ENCODE peak calls at places on chromosomes 3 and 15, in five cellular contexts. Q is GM23338, J is mucosa of descending colon, T is IMR-90, D is pancreas. N is an unnamed sample.

GRCh38 chr3:63390831-63391230 is 112.7 kb downstream of the SYNPR start:
- DNase-seq in D (no peak), Q (no peak), J (no peak), T (no peak), N (no peak)

GRCh38 chr3:194013928-194014327 is 122.0 kb upstream of the HES1 start:
- DNase-seq in J (no peak), D (no peak), Q (no peak), T (no peak), N (no peak)

GRCh38 chr3:46663611-46664135 is 29.8 kb downstream of the ALS2CL start:
- DNase-seq in J (no peak), D (no peak), T (peak; percentile 46), Q (peak; percentile 56), N (no peak)

GRCh38 chr3:194148383-194148782 is 12.4 kb downstream of the HES1 start:
- DNase-seq in J (peak; percentile 63), D (no peak), T (peak; percentile 34), Q (no peak), N (peak; percentile 34)

GRCh38 chr3:178841011-178841410 is 230.6 kb downstream of the ZMAT3 start:
- DNase-seq in Q (no peak), T (no peak), D (no peak), J (no peak), N (no peak)

GRCh38 chr15:29656636-29657475 is 165.4 kb downstream of the TJP1 start:
- DNase-seq in T (no peak), Q (peak; percentile 92), D (no peak), J (no peak), N (no peak)

GRCh38 chr3:14915636-14916222 is 31.7 kb upstream of the NR2C2 start:
- DNase-seq in Q (no peak), T (no peak), D (no peak), J (peak; percentile 47), N (no peak)

GRCh38 chr3:63911395-63911900 is 735 bp downstream of the SCAANT1 start:
- DNase-seq in T (no peak), J (no peak), D (no peak), Q (no peak), N (no peak)

GRCh38 chr3:46670000-46670890 is 23.2 kb downstream of the ALS2CL start:
- DNase-seq in D (peak; percentile 5), T (no peak), J (no peak), Q (no peak), N (no peak)

GRCh38 chr3:46656778-46657556 is 36.5 kb downstream of the ALS2CL start:
- DNase-seq in D (no peak), Q (no peak), J (no peak), T (no peak), N (no peak)

GRCh38 chr15:100457201-100457600 is 71.5 kb downstream of the CERS3 start:
- DNase-seq in Q (peak; percentile 54), J (no peak), T (peak; percentile 21), D (no peak), N (no peak)

GRCh38 chr15:58551764-58552504 is 120.1 kb downstream of the LIPC start:
- DNase-seq in D (no peak), Q (peak; percentile 47), T (peak; percentile 96), J (peak; percentile 80), N (no peak)

GRCh38 chr3:71817262-71817661 is 32.3 kb upstream of the PROK2 start:
- DNase-seq in Q (peak; percentile 57), J (no peak), D (no peak), T (no peak), N (no peak)

GRCh38 chr3:52528596-52529375 is 4.9 kb downstream of the NT5DC2 start:
- DNase-seq in J (no peak), D (no peak), Q (no peak), T (no peak), N (peak; percentile 19)

GRCh38 chr15:61197187-61197586 is 31.9 kb downstream of the RORA start:
- DNase-seq in Q (no peak), D (no peak), T (no peak), J (no peak), N (no peak)

GRCh38 chr3:1848935-1849334 is 249.7 kb upstream of the CNTN4 start:
- DNase-seq in T (no peak), D (no peak), J (no peak), Q (no peak), N (no peak)

GRCh38 chr15:81813215-81813614 is 232.6 kb downstream of the MEX3B start:
- DNase-seq in Q (peak; percentile 85), D (no peak), J (no peak), T (no peak), N (no peak)
- TF ChIP-seq CTCF in Q (peak; percentile 70), D (no peak), J (no peak), T (peak; percentile 25), N (no peak)

GRCh38 chr3:13648060-13648743 is 99.3 kb downstream of the FBLN2 start:
- DNase-seq in D (peak; percentile 89), J (peak; percentile 87), T (peak; percentile 73), Q (peak; percentile 93), N (peak; percentile 88)

GRCh38 chr3:13648744-13649096 is 99.8 kb downstream of the FBLN2 start:
- DNase-seq in D (no peak), Q (no peak), J (no peak), T (no peak), N (no peak)

GRCh38 chr3:13651057-13651400 is 102.1 kb downstream of the FBLN2 start:
- DNase-seq in T (no peak), J (no peak), Q (no peak), D (no peak), N (no peak)

GRCh38 chr3:13651775-13652428 is 103.0 kb downstream of the FBLN2 start:
- DNase-seq in T (no peak), D (no peak), Q (no peak), J (no peak), N (no peak)

GRCh38 chr3:13650210-13651056 is 101.5 kb downstream of the FBLN2 start:
- DNase-seq in Q (peak; percentile 90), J (peak; percentile 80), T (peak; percentile 55), D (peak; percentile 78), N (peak; percentile 83)
- H3K4me3 ChIP-seq in Q (peak overlapping the region; percentile 35), J (no peak overlapping the region), T (no peak overlapping the region), D (no peak overlapping the region), N (no peak overlapping the region)

DNA sequence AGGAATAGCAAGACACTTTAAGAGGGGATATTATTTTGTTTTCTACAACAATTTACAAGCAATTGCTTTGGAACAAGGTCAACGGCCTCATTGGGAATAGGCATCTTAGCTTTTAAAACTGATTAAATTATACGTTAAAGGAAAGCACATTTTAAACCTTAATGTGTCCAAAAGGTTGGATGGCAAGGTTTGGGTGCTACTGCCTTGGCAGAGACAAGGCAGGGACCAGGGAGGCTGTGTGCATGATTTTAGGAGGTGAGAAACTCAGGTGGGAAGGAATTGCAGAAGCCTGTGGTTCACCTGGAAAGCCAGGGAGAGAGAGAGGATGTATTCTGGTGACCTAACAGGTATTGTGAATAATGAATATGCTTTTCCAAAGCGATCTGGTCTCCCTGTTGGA is 54.3 kb downstream of the TGFBR2 start:
- DNase-seq in T (no peak), D (no peak), Q (no peak), J (no peak), N (no peak)
- H3K4me1 ChIP-seq in T (peaks cover 24% of the 10 kb centered on the region), D (no peaks in the 10 kb centered on the region), Q (peaks cover 61% of the 10 kb centered on the region), J (peaks cover 11% of the 10 kb centered on the region), N (peaks cover 72% of the 10 kb centered on the region)

DNA sequence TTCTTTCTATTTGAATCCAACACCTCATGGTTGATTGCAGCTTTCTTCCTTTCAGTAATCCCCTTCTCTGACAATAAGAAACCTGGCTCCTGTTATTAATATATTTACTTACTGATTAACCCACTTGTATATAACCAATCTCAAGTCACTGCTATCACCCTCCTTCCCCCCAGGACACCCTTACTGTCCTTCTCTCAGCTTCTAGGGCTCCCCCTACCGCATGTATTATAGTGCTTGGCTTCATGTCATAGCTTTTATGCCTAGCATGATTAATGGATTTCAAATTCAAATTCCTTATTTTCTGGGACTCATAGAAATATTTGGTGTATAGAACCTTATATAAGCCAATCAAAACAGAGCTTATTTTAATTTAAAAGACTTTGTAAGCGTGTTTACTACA is 75.7 kb upstream of the BNIP2 start:
- DNase-seq in Q (no peak), D (no peak), J (no peak), T (no peak), N (no peak)
- TF ChIP-seq CTCF in Q (peak; percentile 46), D (no peak), J (no peak), T (no peak), N (no peak)

DNA sequence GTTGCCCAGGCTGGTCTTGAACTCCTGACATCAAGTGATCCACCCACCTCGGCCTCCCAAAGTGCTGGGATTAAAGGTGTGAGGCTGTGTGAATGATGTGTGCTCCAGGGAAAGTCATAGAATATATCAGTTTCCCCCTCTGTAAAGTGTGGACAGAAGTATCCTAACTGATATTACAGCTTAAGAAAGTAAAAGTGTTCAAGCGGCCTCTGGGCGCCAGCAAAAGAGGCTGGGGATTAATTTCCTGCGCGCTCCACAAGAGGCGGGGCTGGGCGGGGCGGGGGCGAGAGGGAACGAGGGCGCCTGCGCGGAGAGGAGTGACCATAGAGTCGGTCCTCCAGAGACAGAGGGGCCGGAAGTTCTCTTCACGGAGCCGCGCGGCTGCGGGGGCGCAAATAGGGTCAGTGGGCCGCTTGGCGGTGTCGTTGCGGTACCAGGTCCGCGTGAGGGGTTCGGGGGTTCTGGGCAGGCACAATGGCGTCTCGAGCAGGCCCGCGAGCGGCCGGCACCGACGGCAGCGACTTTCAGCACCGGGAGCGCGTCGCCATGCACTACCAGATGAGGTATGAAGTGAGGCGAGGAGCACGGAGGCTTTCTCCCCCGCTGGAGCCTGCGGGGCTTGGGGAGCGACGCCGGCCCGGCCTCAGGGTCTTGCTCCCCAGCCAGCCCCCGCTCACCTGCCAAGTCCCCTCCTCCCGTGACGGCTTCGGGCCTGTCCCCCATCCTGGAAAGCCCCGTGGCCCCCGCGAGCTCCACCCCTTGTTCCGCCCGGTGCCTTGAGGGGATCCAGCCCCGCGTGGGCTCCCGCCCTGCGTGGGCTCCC is at the start of gene JAGN1:
- DNase-seq in J (peak; percentile 95), D (peak; percentile 89), Q (peak; percentile 95), T (peak; percentile 83), N (peak; percentile 84)
- H3K4me3 ChIP-seq in J (peak within 1 kb of the TSS; percentile 96), D (peak within 1 kb of the TSS; percentile 99), Q (peak within 1 kb of the TSS; percentile 100), T (peak within 1 kb of the TSS; percentile 79), N (peak within 1 kb of the TSS; percentile 84)

DNA sequence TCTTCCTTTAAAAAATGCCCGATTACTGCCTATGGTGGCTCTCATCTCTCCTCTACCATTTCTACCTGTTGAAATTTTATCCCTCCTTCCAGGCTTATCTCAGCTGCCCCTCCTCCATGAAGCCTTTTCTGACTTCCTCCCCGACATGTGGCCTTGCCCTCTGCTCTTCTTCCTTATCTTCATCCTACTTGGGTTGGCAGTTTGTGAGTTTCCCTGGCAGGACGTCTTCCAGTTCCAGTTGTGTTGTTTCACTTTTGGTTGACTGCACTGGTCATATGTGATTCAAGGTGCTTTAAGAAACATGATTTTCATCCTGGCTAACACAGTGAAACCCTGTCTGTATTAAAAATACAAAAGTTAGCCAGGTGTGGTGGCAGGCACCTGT is 4.4 kb downstream of the DLL4 start:
- DNase-seq in D (no peak), J (peak; percentile 69), T (no peak), Q (no peak), N (no peak)
- H3K4me1 ChIP-seq in D (peaks cover 9% of the 10 kb centered on the region), J (peaks cover 32% of the 10 kb centered on the region), T (peaks cover 25% of the 10 kb centered on the region), Q (peaks cover 13% of the 10 kb centered on the region), N (peaks cover 33% of the 10 kb centered on the region)

DNA sequence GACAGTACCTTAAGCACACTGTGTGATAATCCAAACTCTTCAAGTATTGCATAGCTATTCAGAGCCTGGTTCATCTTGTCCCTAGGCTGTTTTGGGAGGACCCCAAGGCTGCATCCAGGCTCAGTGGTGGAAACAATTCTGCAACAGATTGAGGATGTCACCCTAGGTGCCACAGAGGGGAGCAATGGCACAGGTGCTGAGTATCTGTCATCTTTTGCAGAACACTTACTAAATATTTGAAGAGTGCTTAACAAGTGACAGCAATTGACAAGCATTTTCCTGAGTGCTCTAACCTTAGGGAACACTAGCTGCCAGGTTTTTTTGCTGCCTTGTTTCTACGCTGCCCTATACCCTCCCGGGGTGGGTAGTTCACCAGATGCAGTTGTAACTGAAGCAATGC is 27.7 kb downstream of the STARD5 start:
- DNase-seq in Q (no peak), J (no peak), D (no peak), T (no peak), N (peak; percentile 11)
- TF ChIP-seq CTCF in Q (no peak), J (no peak), D (no peak), T (no peak), N (no peak)

N was measured in tibial artery.